ENCODE peak calls at places on chromosomes 11 and 22, in four cellular contexts. One of them, this sample, is unnamed.
A peak's percentile ranks its signal among the peaks of the same experiment; 100 is the strongest.

GRCh38 chr11:59801981-59802638 is 8.5 kb downstream of the MRPL16 start:
- DNase-seq in spleen: no peak
- DNase-seq in NCI-H1105 treated with DMSO at 0.1 percent for 48 hours: no peak
- DNase-seq in non-pigmented ciliary epithelial cell: no peak
- DNase-seq in this sample: peak; percentile 38

GRCh38 chr11:71086687-71087258 is 165.6 kb downstream of the SHANK2 start:
- DNase-seq in spleen: no peak
- DNase-seq in NCI-H1105 treated with DMSO at 0.1 percent for 48 hours: peak; percentile 64
- DNase-seq in non-pigmented ciliary epithelial cell: no peak
- DNase-seq in this sample: no peak

GRCh38 chr11:117745346-117745745 is 51.7 kb downstream of the DSCAML1 start:
- DNase-seq in spleen: peak; percentile 53
- DNase-seq in non-pigmented ciliary epithelial cell: no peak
- DNase-seq in NCI-H1105 treated with DMSO at 0.1 percent for 48 hours: no peak
- DNase-seq in this sample: no peak

GRCh38 chr11:76763573-76764348 is 19.4 kb upstream of the TSKU start:
- DNase-seq in NCI-H1105 treated with DMSO at 0.1 percent for 48 hours: no peak
- DNase-seq in spleen: peak; percentile 41
- DNase-seq in non-pigmented ciliary epithelial cell: peak; percentile 75
- DNase-seq in this sample: no peak

GRCh38 chr11:6402561-6402981 is 12.3 kb downstream of the SMPD1 start:
- DNase-seq in NCI-H1105 treated with DMSO at 0.1 percent for 48 hours: no peak
- DNase-seq in non-pigmented ciliary epithelial cell: no peak
- DNase-seq in spleen: no peak
- DNase-seq in this sample: no peak

GRCh38 chr11:69378303-69379141 is 84.6 kb downstream of the MYEOV start:
- DNase-seq in NCI-H1105 treated with DMSO at 0.1 percent for 48 hours: no peak
- DNase-seq in spleen: peak; percentile 71
- DNase-seq in non-pigmented ciliary epithelial cell: no peak
- DNase-seq in this sample: no peak

GRCh38 chr11:63769044-63769718 is 606 bp upstream of the ZFTA start:
- DNase-seq in non-pigmented ciliary epithelial cell: no peak
- DNase-seq in spleen: peak; percentile 82
- DNase-seq in NCI-H1105 treated with DMSO at 0.1 percent for 48 hours: no peak
- DNase-seq in this sample: no peak

GRCh38 chr11:115406404-115406803 is 97.8 kb downstream of the CADM1 start:
- DNase-seq in non-pigmented ciliary epithelial cell: no peak
- DNase-seq in NCI-H1105 treated with DMSO at 0.1 percent for 48 hours: no peak
- DNase-seq in spleen: no peak
- DNase-seq in this sample: no peak

GRCh38 chr11:112499153-112499907 is 238.7 kb upstream of the PLET1 start:
- DNase-seq in non-pigmented ciliary epithelial cell: no peak
- DNase-seq in spleen: no peak
- DNase-seq in NCI-H1105 treated with DMSO at 0.1 percent for 48 hours: no peak
- DNase-seq in this sample: no peak

GRCh38 chr11:128194226-128194625 is 393.1 kb downstream of the ETS1 start:
- DNase-seq in non-pigmented ciliary epithelial cell: no peak
- DNase-seq in NCI-H1105 treated with DMSO at 0.1 percent for 48 hours: no peak
- DNase-seq in spleen: no peak
- DNase-seq in this sample: no peak

GRCh38 chr11:61642162-61642561 is 38.0 kb upstream of the DAGLA start:
- DNase-seq in spleen: no peak
- DNase-seq in NCI-H1105 treated with DMSO at 0.1 percent for 48 hours: no peak
- DNase-seq in non-pigmented ciliary epithelial cell: no peak
- DNase-seq in this sample: no peak

GRCh38 chr11:2563216-2564007 is 118.6 kb downstream of the KCNQ1 start:
- DNase-seq in non-pigmented ciliary epithelial cell: no peak
- DNase-seq in NCI-H1105 treated with DMSO at 0.1 percent for 48 hours: no peak
- DNase-seq in spleen: peak; percentile 54
- DNase-seq in this sample: no peak

GRCh38 chr11:62666259-62666926 is 1.3 kb downstream of the CSKMT start:
- DNase-seq in NCI-H1105 treated with DMSO at 0.1 percent for 48 hours: no peak
- DNase-seq in non-pigmented ciliary epithelial cell: no peak
- DNase-seq in spleen: peak; percentile 82
- DNase-seq in this sample: no peak

GRCh38 chr11:57641426-57641825 is 8.3 kb downstream of the YPEL4 start:
- DNase-seq in NCI-H1105 treated with DMSO at 0.1 percent for 48 hours: peak; percentile 24
- DNase-seq in spleen: no peak
- DNase-seq in non-pigmented ciliary epithelial cell: no peak
- DNase-seq in this sample: no peak

GRCh38 chr22:45692549-45692948 is 20.9 kb downstream of the ATXN10 start:
- DNase-seq in NCI-H1105 treated with DMSO at 0.1 percent for 48 hours: no peak
- DNase-seq in spleen: no peak
- DNase-seq in non-pigmented ciliary epithelial cell: no peak
- DNase-seq in this sample: no peak

GRCh38 chr11:72287293-72287692 is 43.3 kb upstream of the PHOX2A start:
- DNase-seq in non-pigmented ciliary epithelial cell: no peak
- DNase-seq in spleen: no peak
- DNase-seq in NCI-H1105 treated with DMSO at 0.1 percent for 48 hours: no peak
- DNase-seq in this sample: no peak

GRCh38 chr22:29225422-29226090 is 19.9 kb downstream of the EMID1 start:
- DNase-seq in spleen: peak; percentile 86
- DNase-seq in non-pigmented ciliary epithelial cell: no peak
- DNase-seq in NCI-H1105 treated with DMSO at 0.1 percent for 48 hours: no peak
- DNase-seq in this sample: no peak

GRCh38 chr22:30861688-30862552 is 106.7 kb downstream of the MORC2 start:
- DNase-seq in non-pigmented ciliary epithelial cell: no peak
- DNase-seq in NCI-H1105 treated with DMSO at 0.1 percent for 48 hours: no peak
- DNase-seq in spleen: peak; percentile 39
- DNase-seq in this sample: no peak

GRCh38 chr11:69962152-69962551 is 116.0 kb upstream of the ANO1 start:
- DNase-seq in non-pigmented ciliary epithelial cell: no peak
- DNase-seq in NCI-H1105 treated with DMSO at 0.1 percent for 48 hours: no peak
- DNase-seq in spleen: no peak
- DNase-seq in this sample: no peak

GRCh38 chr22:38830026-38830844 is 13.6 kb downstream of the NPTXR start:
- DNase-seq in NCI-H1105 treated with DMSO at 0.1 percent for 48 hours: no peak
- DNase-seq in non-pigmented ciliary epithelial cell: no peak
- DNase-seq in spleen: no peak
- DNase-seq in this sample: no peak

GRCh38 chr22:38623357-38623756 is 32.8 kb downstream of the FAM227A start:
- DNase-seq in non-pigmented ciliary epithelial cell: no peak
- DNase-seq in spleen: peak; percentile 23
- DNase-seq in NCI-H1105 treated with DMSO at 0.1 percent for 48 hours: no peak
- DNase-seq in this sample: no peak

GRCh38 chr11:41461057-41461681 is 1.7 kb upstream of the LRRC4C start:
- DNase-seq in NCI-H1105 treated with DMSO at 0.1 percent for 48 hours: peak; percentile 57
- DNase-seq in non-pigmented ciliary epithelial cell: no peak
- DNase-seq in spleen: no peak
- DNase-seq in this sample: no peak

GRCh38 chr11:44110231-44110679 is 14.8 kb downstream of the EXT2 start:
- DNase-seq in non-pigmented ciliary epithelial cell: no peak
- DNase-seq in NCI-H1105 treated with DMSO at 0.1 percent for 48 hours: peak; percentile 56
- DNase-seq in spleen: no peak
- DNase-seq in this sample: peak; percentile 20

This sample was measured in gastrocnemius medialis.